ENCODE peak calls at places on chromosomes 13 and 19, in ten cellular contexts. W is activated CD4-positive, alpha-beta T cell treated with anti-CD3 and anti-CD28 coated beads, Interleukin-2, amount 50 U/mL, for 1 hour; L is naive thymus-derived CD4-positive, alpha-beta T cell; C is stimulated activated CD4-positive, alpha-beta T cell treated with anti-CD3 and anti-CD28 coated beads, Interleukin-1b, Interleukin-23, amount 100 ng/mL, for 1 hour; U is NCI-H524; K is Caco-2; G is WERI-Rb-1; S is IMR-90; F is hepatocyte; M is fibroblast of mammary gland. V is an unnamed sample.
A peak's percentile ranks its signal among the peaks of the same experiment; 100 is the strongest.

GRCh38 chr13:50589139-50589538 is 254.4 kb downstream of the DLEU7 start:
- DNase-seq in W (no peak), L (no peak), C (no peak), U (no peak), K (no peak), G (no peak), S (peak; percentile 91), F (peak; percentile 11), M (peak; percentile 99), V (no peak)

GRCh38 chr13:109700176-109700575 is 86.2 kb downstream of the IRS2 start:
- DNase-seq in W (no peak), L (no peak), C (no peak), U (peak; percentile 91), K (no peak), G (peak; percentile 46), S (peak; percentile 24), F (peak; percentile 77), M (peak; percentile 80), V (no peak)

GRCh38 chr13:69948016-69948415 is 159.6 kb upstream of the ATXN8OS start:
- DNase-seq in W (no peak), L (no peak), C (no peak), U (no peak), K (no peak), G (no peak), S (no peak), F (no peak), M (no peak), V (no peak)

GRCh38 chr19:42325896-42326771 is 699 bp downstream of the MEGF8 start:
- DNase-seq in W (peak; percentile 17), L (no peak), C (no peak), U (no peak), K (peak; percentile 49), G (peak; percentile 30), S (no peak), F (no peak), M (no peak), V (no peak)

GRCh38 chr19:37594982-37595382 is 306 bp downstream of the ZNF540 start:
- DNase-seq in W (peak; percentile 58), L (peak; percentile 70), C (no peak), U (no peak), K (no peak), G (peak; percentile 47), S (peak; percentile 58), F (peak; percentile 68), M (peak; percentile 55), V (no peak)

GRCh38 chr13:79485451-79485850 is 4.5 kb downstream of the NDFIP2 start:
- DNase-seq in W (no peak), L (no peak), C (no peak), U (no peak), K (no peak), G (no peak), S (no peak), F (no peak), M (no peak), V (no peak)

GRCh38 chr19:8366121-8366581 is 2.2 kb downstream of the ANGPTL4 start:
- DNase-seq in W (no peak), L (no peak), C (no peak), U (no peak), K (no peak), G (no peak), S (no peak), F (no peak), M (no peak), V (no peak)

GRCh38 chr13:49435992-49436391 is 7.9 kb downstream of the CAB39L start:
- DNase-seq in W (no peak), L (no peak), C (no peak), U (no peak), K (no peak), G (no peak), S (peak; percentile 44), F (no peak), M (peak; percentile 56), V (no peak)

GRCh38 chr13:106034201-106034600 is 501.3 kb downstream of the EFNB2 start:
- DNase-seq in W (no peak), L (no peak), C (no peak), U (no peak), K (no peak), G (no peak), S (no peak), F (no peak), M (peak; percentile 72), V (no peak)

GRCh38 chr19:51131780-51132680 is 7.3 kb downstream of the SIGLEC9 start:
- DNase-seq in W (no peak), L (peak; percentile 58), C (no peak), U (peak; percentile 56), K (peak; percentile 62), G (peak; percentile 17), S (peak; percentile 38), F (peak; percentile 71), M (peak; percentile 81), V (peak; percentile 27)

GRCh38 chr13:91142572-91142971 is 204.9 kb upstream of the MIR17HG start:
- DNase-seq in W (no peak), L (no peak), C (no peak), U (no peak), K (peak; percentile 11), G (no peak), S (peak; percentile 1), F (peak; percentile 32), M (peak; percentile 39), V (no peak)

GRCh38 chr13:50677687-50678463 is 165.6 kb downstream of the DLEU7 start:
- DNase-seq in W (no peak), L (no peak), C (no peak), U (no peak), K (no peak), G (no peak), S (peak; percentile 11), F (no peak), M (peak; percentile 45), V (no peak)

GRCh38 chr19:38433268-38433733 is at the start of gene RYR1:
- DNase-seq in W (peak; percentile 31), L (no peak), C (peak; percentile 35), U (no peak), K (peak; percentile 27), G (no peak), S (no peak), F (peak; percentile 50), M (peak; percentile 9), V (peak; percentile 18)

GRCh38 chr19:32063601-32064000 is 281.8 kb upstream of the ZNF507 start:
- DNase-seq in W (no peak), L (no peak), C (no peak), U (no peak), K (no peak), G (no peak), S (no peak), F (no peak), M (no peak), V (no peak)

GRCh38 chr13:40777957-40778235 is 6.9 kb upstream of the MRPS31 start:
- DNase-seq in W (no peak), L (no peak), C (no peak), U (no peak), K (no peak), G (no peak), S (no peak), F (no peak), M (no peak), V (no peak)

GRCh38 chr13:43008591-43008990 is 14.8 kb upstream of the DNAJC15 start:
- DNase-seq in W (no peak), L (no peak), C (no peak), U (no peak), K (no peak), G (no peak), S (no peak), F (no peak), M (no peak), V (no peak)

GRCh38 chr13:106343831-106344230 is 191.6 kb downstream of the EFNB2 start:
- DNase-seq in W (no peak), L (no peak), C (no peak), U (no peak), K (peak; percentile 7), G (no peak), S (no peak), F (peak; percentile 12), M (no peak), V (no peak)

GRCh38 chr19:14492756-14493337 is 3.1 kb downstream of the GIPC1 start:
- DNase-seq in W (no peak), L (no peak), C (no peak), U (no peak), K (no peak), G (no peak), S (no peak), F (no peak), M (no peak), V (peak; percentile 22)

GRCh38 chr19:3683866-3684816 is 16.1 kb downstream of the PIP5K1C start:
- DNase-seq in W (no peak), L (no peak), C (no peak), U (no peak), K (no peak), G (no peak), S (peak; percentile 31), F (no peak), M (peak; percentile 62), V (no peak)